ENCODE peak calls at places on chromosomes 4 and X, in ten cellular contexts. U, V, K, B, O, A, H, G, L and Q are unnamed samples.

GRCh38 chr4:128565565-128566186 is 243.8 kb upstream of the JADE1 start:
- DNase-seq in G (no peak), U (peak), O (peak), A (no peak), B (peak), V (peak), K (no peak), H (peak), L (no peak), Q (peak)

GRCh38 chr4:36285784-36286480 is 4.5 kb downstream of the DTHD1 start:
- DNase-seq in H (peak), K (no peak), U (no peak), G (no peak), A (peak), O (no peak), L (no peak), B (peak), V (no peak), Q (no peak)

GRCh38 chrX:124557976-124558375 is 211.6 kb downstream of the SH2D1A start:
- DNase-seq in G (no peak), K (no peak), O (no peak), H (no peak), L (no peak), U (no peak), B (no peak), V (no peak), A (no peak), Q (no peak)

GRCh38 chr4:104022871-104023270 is 303.1 kb upstream of the TACR3 start:
- DNase-seq in A (no peak), U (no peak), H (no peak), L (no peak), V (no peak), K (no peak), G (no peak), O (no peak), B (no peak), Q (no peak)

GRCh38 chr4:37043342-37043741 is 201.2 kb upstream of the NWD2 start:
- DNase-seq in H (no peak), L (no peak), K (no peak), B (no peak), G (no peak), V (no peak), O (no peak), A (no peak), U (no peak), Q (no peak)

GRCh38 chr4:1506956-1507721 is 100.9 kb upstream of the NKX1-1 start:
- DNase-seq in A (no peak), L (no peak), U (no peak), H (no peak), B (no peak), G (no peak), O (no peak), K (no peak), V (no peak), Q (peak)

GRCh38 chrX:49157194-49157593 is 5.4 kb upstream of the MAGIX start:
- DNase-seq in B (no peak), H (no peak), L (no peak), O (no peak), K (no peak), A (no peak), G (no peak), U (no peak), V (no peak), Q (no peak)

GRCh38 chr4:65825121-65825520 is 154.8 kb upstream of the EPHA5 start:
- DNase-seq in L (peak), H (no peak), B (peak), V (peak), O (no peak), U (no peak), G (no peak), A (peak), K (no peak), Q (no peak)

GRCh38 chr4:113541933-113542332 is 219.6 kb downstream of the CAMK2D start:
- DNase-seq in K (no peak), G (no peak), L (no peak), A (no peak), O (no peak), U (no peak), H (no peak), V (no peak), B (no peak), Q (no peak)

GRCh38 chr4:158929939-158930344 is 161.1 kb downstream of the FNIP2 start:
- DNase-seq in H (no peak), G (no peak), B (no peak), U (no peak), V (no peak), L (no peak), A (no peak), O (no peak), K (no peak), Q (no peak)

GRCh38 chr4:17613761-17614415 is 553 bp upstream of the MED28 start:
- DNase-seq in A (peak), V (peak), B (peak), U (no peak), O (peak), H (peak), L (peak), K (no peak), G (no peak), Q (no peak)

GRCh38 chr4:148052448-148052847 is 320.6 kb downstream of the ARHGAP10 start:
- DNase-seq in G (no peak), L (no peak), A (no peak), U (no peak), H (peak), O (no peak), K (no peak), V (no peak), B (no peak), Q (no peak)

GRCh38 chr4:55386073-55386472 is 9.7 kb upstream of the TMEM165 start:
- DNase-seq in K (no peak), O (no peak), H (peak), G (no peak), V (peak), A (peak), L (no peak), B (peak), U (no peak), Q (no peak)